ENCODE peak calls at places on chromosomes 5 and 9, in nine cellular contexts. Y, F, O, X, T, W, G, U and C are unnamed samples.
A peak's percentile ranks its signal among the peaks of the same experiment; 100 is the strongest.

GRCh38 chr9:2496934-2497333 is 124.7 kb upstream of the VLDLR start:
- DNase-seq in Y (no peak), F (no peak), O (no peak), X (no peak), T (no peak), W (no peak), G (no peak), U (no peak), C (no peak)

GRCh38 chr9:126154869-126155268 is 171.8 kb upstream of the MVB12B start:
- DNase-seq in Y (no peak), F (no peak), O (no peak), X (no peak), T (peak; percentile 1), W (no peak), G (no peak), U (no peak), C (peak; percentile 35)

GRCh38 chr9:615756-616155 is 225.7 kb upstream of the DMRT1 start:
- DNase-seq in Y (no peak), F (no peak), O (peak; percentile 58), X (no peak), T (no peak), W (no peak), G (no peak), U (no peak), C (no peak)

GRCh38 chr9:21831841-21832509 is 29.5 kb downstream of the MTAP start:
- DNase-seq in Y (no peak), F (no peak), O (no peak), X (no peak), T (no peak), W (no peak), G (no peak), U (peak; percentile 74), C (no peak)

GRCh38 chr5:93557205-93557604 is 23.8 kb downstream of the NR2F1-AS1 start:
- DNase-seq in Y (no peak), F (no peak), O (no peak), X (no peak), T (no peak), W (no peak), G (no peak), U (no peak), C (no peak)

GRCh38 chr5:78824826-78825225 is 160.3 kb downstream of the ARSB start:
- DNase-seq in Y (no peak), F (no peak), O (no peak), X (no peak), T (no peak), W (no peak), G (no peak), U (no peak), C (no peak)

GRCh38 chr9:121822093-121823085 is 171.0 kb downstream of the DAB2IP start:
- DNase-seq in Y (peak; percentile 25), F (no peak), O (no peak), X (no peak), T (peak; percentile 8), W (no peak), G (no peak), U (no peak), C (peak; percentile 50)

GRCh38 chr9:92947268-92948031 is at the start of gene FGD3:
- DNase-seq in Y (peak; percentile 60), F (peak; percentile 52), O (peak; percentile 44), X (peak; percentile 45), T (no peak), W (no peak), G (no peak), U (no peak), C (peak; percentile 86)

GRCh38 chr9:26882154-26882553 is 10.4 kb downstream of the CAAP1 start:
- DNase-seq in Y (no peak), F (no peak), O (no peak), X (no peak), T (no peak), W (no peak), G (no peak), U (no peak), C (no peak)

GRCh38 chr9:76616780-76617179 is 147.5 kb upstream of the PCA3 start:
- DNase-seq in Y (no peak), F (no peak), O (no peak), X (no peak), T (no peak), W (no peak), G (no peak), U (no peak), C (no peak)

GRCh38 chr9:106438928-106439327 is 424.0 kb upstream of the ZNF462 start:
- DNase-seq in Y (no peak), F (peak; percentile 5), O (no peak), X (no peak), T (no peak), W (no peak), G (no peak), U (no peak), C (no peak)

GRCh38 chr9:134306583-134307222 is 19.6 kb upstream of the RXRA start:
- DNase-seq in Y (no peak), F (no peak), O (no peak), X (no peak), T (no peak), W (peak; percentile 45), G (peak; percentile 25), U (no peak), C (no peak)

GRCh38 chr9:71465392-71465791 is 302.9 kb downstream of the CEMIP2 start:
- DNase-seq in Y (no peak), F (no peak), O (no peak), X (no peak), T (no peak), W (no peak), G (no peak), U (no peak), C (no peak)

GRCh38 chr9:21728781-21729180 is 73.7 kb upstream of the MTAP start:
- DNase-seq in Y (no peak), F (no peak), O (no peak), X (no peak), T (no peak), W (no peak), G (no peak), U (no peak), C (no peak)

GRCh38 chr9:6354072-6354686 is 26.0 kb downstream of the TPD52L3 start:
- DNase-seq in Y (no peak), F (peak; percentile 64), O (no peak), X (peak; percentile 59), T (no peak), W (no peak), G (no peak), U (no peak), C (peak; percentile 72)

GRCh38 chr5:40733842-40734563 is 21.8 kb downstream of the TTC33 start:
- DNase-seq in Y (no peak), F (no peak), O (peak; percentile 45), X (no peak), T (no peak), W (no peak), G (no peak), U (no peak), C (no peak)

GRCh38 chr5:6475626-6476312 is 27.1 kb downstream of the UBE2QL1 start:
- DNase-seq in Y (no peak), F (peak; percentile 41), O (peak; percentile 54), X (no peak), T (peak; percentile 13), W (no peak), G (no peak), U (peak; percentile 50), C (peak; percentile 86)

GRCh38 chr5:169100735-169101075 is 200.2 kb downstream of the SLIT3 start:
- DNase-seq in Y (no peak), F (no peak), O (no peak), X (no peak), T (no peak), W (no peak), G (no peak), U (peak; percentile 76), C (peak; percentile 44)

GRCh38 chr9:136743639-136744211 is 985 bp upstream of the LCN10 start:
- DNase-seq in Y (no peak), F (no peak), O (no peak), X (no peak), T (no peak), W (no peak), G (no peak), U (no peak), C (no peak)

GRCh38 chr9:136745389-136746218 is 2.7 kb downstream of the LCN6 start:
- DNase-seq in Y (no peak), F (no peak), O (no peak), X (no peak), T (no peak), W (no peak), G (no peak), U (no peak), C (no peak)

GRCh38 chr9:136746621-136747020 is 1.7 kb downstream of the LCN6 start:
- DNase-seq in Y (no peak), F (no peak), O (no peak), X (no peak), T (no peak), W (no peak), G (no peak), U (no peak), C (no peak)

GRCh38 chr9:136742640-136743391 is at the start of gene LCN10:
- DNase-seq in Y (peak; percentile 63), F (peak; percentile 76), O (peak; percentile 55), X (no peak), T (no peak), W (no peak), G (no peak), U (no peak), C (peak; percentile 97)

GRCh38 chr9:136744747-136745146 is 2.0 kb upstream of the LCN10 start:
- DNase-seq in Y (no peak), F (no peak), O (no peak), X (no peak), T (no peak), W (no peak), G (no peak), U (no peak), C (no peak)
- H3K27me3 ChIP-seq in Y (peaks cover 87% of the 10 kb centered on the region), F (no peaks in the 10 kb centered on the region), O (peaks cover 14% of the 10 kb centered on the region), X (no peaks in the 10 kb centered on the region), T (no peaks in the 10 kb centered on the region), W (peaks cover 34% of the 10 kb centered on the region), G (peaks cover 27% of the 10 kb centered on the region), U (peaks cover 59% of the 10 kb centered on the region), C (no peaks in the 10 kb centered on the region)

DNA sequence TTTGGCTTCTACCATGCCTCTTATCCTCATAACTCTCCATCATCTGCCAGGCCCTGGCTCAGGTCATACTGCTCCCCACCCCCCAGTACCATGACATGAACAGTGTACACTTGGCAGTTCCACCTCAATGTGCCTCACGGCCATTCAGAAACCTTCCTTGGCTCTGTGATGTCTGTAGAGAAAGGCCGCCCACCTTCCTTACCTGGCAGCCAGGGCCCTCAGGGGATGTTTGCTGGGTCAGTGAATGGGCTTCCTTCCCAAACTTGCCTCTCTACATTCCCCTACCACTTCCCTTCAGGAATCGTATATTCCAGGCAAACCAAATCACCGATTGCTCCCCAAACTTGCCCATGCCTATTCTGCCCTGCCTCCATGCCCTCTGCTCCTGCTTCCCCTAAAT is 101.1 kb downstream of the PSD2 start:
- DNase-seq in Y (no peak), F (no peak), O (no peak), X (no peak), T (no peak), W (peak; percentile 29), G (no peak), U (no peak), C (no peak)
- H3K27me3 ChIP-seq in Y (peaks cover 13% of the 10 kb centered on the region), F (peaks cover under 1% of the 10 kb centered on the region), O (no peaks in the 10 kb centered on the region), X (peaks cover 11% of the 10 kb centered on the region), T (no peaks in the 10 kb centered on the region), W (no peaks in the 10 kb centered on the region), G (peaks cover under 1% of the 10 kb centered on the region), U (peaks cover 74% of the 10 kb centered on the region), C (peaks cover 26% of the 10 kb centered on the region)

GRCh38 chr9:37902804-37903580 is 935 bp downstream of the SLC25A51 start:
- DNase-seq in Y (no peak), F (no peak), O (no peak), X (no peak), T (peak; percentile 25), W (no peak), G (no peak), U (no peak), C (peak; percentile 40)
- H3K27me3 ChIP-seq in Y (no peaks in the 10 kb centered on the region), F (no peaks in the 10 kb centered on the region), O (no peaks in the 10 kb centered on the region), X (no peaks in the 10 kb centered on the region), T (no peaks in the 10 kb centered on the region), W (no peaks in the 10 kb centered on the region), G (no peaks in the 10 kb centered on the region), U (no peaks in the 10 kb centered on the region), C (no peaks in the 10 kb centered on the region)

GRCh38 chr5:905139-905642 is 12.5 kb downstream of the TRIP13 start:
- DNase-seq in Y (no peak), F (no peak), O (peak; percentile 4), X (no peak), T (peak; percentile 4), W (no peak), G (no peak), U (no peak), C (no peak)
- H3K27me3 ChIP-seq in Y (no peaks in the 10 kb centered on the region), F (no peaks in the 10 kb centered on the region), O (no peaks in the 10 kb centered on the region), X (no peaks in the 10 kb centered on the region), T (no peaks in the 10 kb centered on the region), W (no peaks in the 10 kb centered on the region), G (no peaks in the 10 kb centered on the region), U (no peaks in the 10 kb centered on the region), C (no peaks in the 10 kb centered on the region)